ENCODE peak calls at places on chromosomes 6 and 20, in six cellular contexts. One of them, this sample, is unnamed.

GRCh38 chr20:49562341-49563014 is 5.5 kb downstream of the PTGIS start:
- DNase-seq in A549: no peak
- DNase-seq in K562: peak; percentile 41
- DNase-seq in HepG2: no peak
- DNase-seq in IMR-90: peak; percentile 84
- DNase-seq in GM12878: no peak
- DNase-seq in this sample: peak; percentile 23

GRCh38 chr20:13839421-13840092 is 54.7 kb downstream of the NDUFAF5 start:
- DNase-seq in HepG2: no peak
- DNase-seq in K562: no peak
- DNase-seq in IMR-90: peak; percentile 41
- DNase-seq in GM12878: no peak
- DNase-seq in A549: no peak
- DNase-seq in this sample: no peak

GRCh38 chr6:68158256-68158655 is 476.8 kb upstream of the ADGRB3 start:
- DNase-seq in IMR-90: no peak
- DNase-seq in GM12878: no peak
- DNase-seq in HepG2: no peak
- DNase-seq in K562: no peak
- DNase-seq in A549: no peak
- DNase-seq in this sample: no peak

GRCh38 chr6:42047790-42048405 is 2.4 kb upstream of the TAF8 start:
- DNase-seq in GM12878: no peak
- DNase-seq in IMR-90: no peak
- DNase-seq in K562: no peak
- DNase-seq in A549: no peak
- DNase-seq in HepG2: no peak
- DNase-seq in this sample: no peak

GRCh38 chr6:158861686-158862381 is 42.7 kb upstream of the EZR start:
- DNase-seq in IMR-90: peak; percentile 45
- DNase-seq in A549: no peak
- DNase-seq in GM12878: no peak
- DNase-seq in K562: no peak
- DNase-seq in HepG2: no peak
- DNase-seq in this sample: no peak

GRCh38 chr6:6725120-6725833 is 136.8 kb downstream of the LY86 start:
- DNase-seq in IMR-90: no peak
- DNase-seq in K562: no peak
- DNase-seq in GM12878: no peak
- DNase-seq in HepG2: no peak
- DNase-seq in A549: no peak
- DNase-seq in this sample: no peak

GRCh38 chr6:134093007-134093573 is 40.7 kb upstream of the SLC2A12 start:
- DNase-seq in GM12878: peak; percentile 7
- DNase-seq in K562: no peak
- DNase-seq in A549: no peak
- DNase-seq in HepG2: no peak
- DNase-seq in IMR-90: no peak
- DNase-seq in this sample: no peak

GRCh38 chr20:53672484-53673129 is 79.0 kb upstream of the ZNF217 start:
- DNase-seq in HepG2: no peak
- DNase-seq in IMR-90: peak; percentile 66
- DNase-seq in K562: no peak
- DNase-seq in A549: no peak
- DNase-seq in GM12878: no peak
- DNase-seq in this sample: no peak

GRCh38 chr6:52187098-52187497 is 923 bp downstream of the IL17A start:
- DNase-seq in K562: no peak
- DNase-seq in GM12878: no peak
- DNase-seq in HepG2: no peak
- DNase-seq in IMR-90: no peak
- DNase-seq in A549: no peak
- DNase-seq in this sample: no peak

GRCh38 chr6:96002912-96003311 is 12.9 kb upstream of the FUT9 start:
- DNase-seq in A549: no peak
- DNase-seq in GM12878: no peak
- DNase-seq in HepG2: no peak
- DNase-seq in IMR-90: no peak
- DNase-seq in K562: no peak
- DNase-seq in this sample: no peak

GRCh38 chr6:42784739-42785498 is 3.1 kb downstream of the BICRAL start:
- DNase-seq in HepG2: no peak
- DNase-seq in GM12878: no peak
- DNase-seq in K562: no peak
- DNase-seq in IMR-90: no peak
- DNase-seq in A549: no peak
- DNase-seq in this sample: no peak

GRCh38 chr6:46606318-46606717 is 46.3 kb downstream of the CYP39A1 start:
- DNase-seq in GM12878: no peak
- DNase-seq in K562: no peak
- DNase-seq in A549: no peak
- DNase-seq in IMR-90: no peak
- DNase-seq in HepG2: no peak
- DNase-seq in this sample: no peak

GRCh38 chr6:29892696-29893095 is 49.6 kb upstream of the HLA-A start:
- DNase-seq in HepG2: no peak
- DNase-seq in A549: no peak
- DNase-seq in IMR-90: no peak
- DNase-seq in K562: no peak
- DNase-seq in GM12878: no peak
- DNase-seq in this sample: no peak

GRCh38 chr6:31822038-31822821 is 5.3 kb upstream of the HSPA1B start:
- DNase-seq in A549: peak; percentile 32
- DNase-seq in GM12878: no peak
- DNase-seq in HepG2: peak; percentile 67
- DNase-seq in IMR-90: peak; percentile 64
- DNase-seq in K562: peak; percentile 100
- DNase-seq in this sample: no peak

GRCh38 chr20:62609170-62609786 is 33.0 kb upstream of the SLCO4A1 start:
- DNase-seq in HepG2: no peak
- DNase-seq in IMR-90: no peak
- DNase-seq in GM12878: no peak
- DNase-seq in A549: no peak
- DNase-seq in K562: no peak
- DNase-seq in this sample: no peak

GRCh38 chr6:107599043-107599442 is 109.1 kb downstream of the SOBP start:
- DNase-seq in HepG2: no peak
- DNase-seq in A549: no peak
- DNase-seq in GM12878: no peak
- DNase-seq in K562: no peak
- DNase-seq in IMR-90: no peak
- DNase-seq in this sample: no peak

GRCh38 chr20:32018269-32019155 is 8.3 kb downstream of the CCM2L start:
- DNase-seq in HepG2: peak; percentile 76
- DNase-seq in GM12878: no peak
- DNase-seq in IMR-90: no peak
- DNase-seq in K562: peak; percentile 71
- DNase-seq in A549: peak; percentile 77
- DNase-seq in this sample: peak; percentile 81

GRCh38 chr6:144883915-144884314 is 598.8 kb downstream of the UTRN start:
- DNase-seq in IMR-90: no peak
- DNase-seq in HepG2: no peak
- DNase-seq in K562: no peak
- DNase-seq in GM12878: no peak
- DNase-seq in A549: no peak
- DNase-seq in this sample: no peak

GRCh38 chr6:157518399-157519250 is 137.6 kb downstream of the ZDHHC14 start:
- DNase-seq in K562: peak; percentile 75
- DNase-seq in A549: peak; percentile 15
- DNase-seq in HepG2: no peak
- DNase-seq in IMR-90: peak; percentile 10
- DNase-seq in GM12878: no peak
- DNase-seq in this sample: peak; percentile 44

GRCh38 chr6:38676236-38676973 is 26.5 kb downstream of the GLO1 start:
- DNase-seq in HepG2: no peak
- DNase-seq in K562: no peak
- DNase-seq in IMR-90: no peak
- DNase-seq in A549: no peak
- DNase-seq in GM12878: peak; percentile 21
- DNase-seq in this sample: no peak

GRCh38 chr6:99066041-99066440 is 118.3 kb upstream of the FBXL4 start:
- DNase-seq in A549: no peak
- DNase-seq in IMR-90: no peak
- DNase-seq in HepG2: no peak
- DNase-seq in GM12878: no peak
- DNase-seq in K562: no peak
- DNase-seq in this sample: no peak

GRCh38 chr20:57621426-57622200 is 1.4 kb upstream of the ZBP1 start:
- DNase-seq in K562: no peak
- DNase-seq in A549: no peak
- DNase-seq in GM12878: no peak
- DNase-seq in HepG2: no peak
- DNase-seq in IMR-90: no peak
- DNase-seq in this sample: no peak

GRCh38 chr6:47832386-47833080 is 50.7 kb downstream of the OPN5 start:
- DNase-seq in K562: no peak
- DNase-seq in HepG2: no peak
- DNase-seq in GM12878: no peak
- DNase-seq in IMR-90: no peak
- DNase-seq in A549: no peak
- DNase-seq in this sample: no peak

GRCh38 chr20:8879669-8880068 is 189.2 kb upstream of the PLCB4 start:
- DNase-seq in HepG2: no peak
- DNase-seq in IMR-90: no peak
- DNase-seq in K562: no peak
- DNase-seq in A549: no peak
- DNase-seq in GM12878: no peak
- DNase-seq in this sample: no peak

GRCh38 chr20:50837532-50838321 is 42.9 kb downstream of the BCAS4 start:
- DNase-seq in GM12878: no peak
- DNase-seq in IMR-90: peak; percentile 83
- DNase-seq in HepG2: no peak
- DNase-seq in K562: peak; percentile 78
- DNase-seq in A549: no peak
- DNase-seq in this sample: no peak

DNA sequence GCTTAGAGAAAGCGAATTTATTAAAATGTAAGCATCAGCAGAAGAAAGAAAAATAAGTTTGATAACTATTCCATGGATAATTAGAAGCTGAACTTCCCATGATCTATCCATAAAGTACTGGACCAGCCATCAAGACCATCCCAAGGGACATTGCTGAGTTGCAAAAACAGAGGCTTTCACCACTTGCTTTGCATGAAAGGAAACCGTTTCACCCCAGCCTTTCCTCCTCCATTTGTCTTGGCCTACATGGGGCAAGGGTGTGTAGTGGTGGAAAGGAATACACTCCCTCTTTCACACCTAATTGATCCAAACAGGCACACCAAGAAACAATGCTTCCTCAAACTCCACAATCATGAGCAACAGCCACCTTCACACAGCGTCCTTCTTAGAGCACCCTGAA is 10.4 kb downstream of the HIVEP2 start:
- DNase-seq in GM12878: no peak
- DNase-seq in A549: no peak
- DNase-seq in K562: no peak
- DNase-seq in HepG2: no peak
- DNase-seq in IMR-90: no peak
- DNase-seq in this sample: no peak
- H3K27ac ChIP-seq in GM12878: peak overlapping the region; percentile 59
- H3K27ac ChIP-seq in A549: no peak overlapping the region
- H3K27ac ChIP-seq in K562: no peak overlapping the region
- H3K27ac ChIP-seq in HepG2: no peak overlapping the region
- H3K27ac ChIP-seq in IMR-90: no peak overlapping the region
- H3K27ac ChIP-seq in this sample: no peak overlapping the region

GRCh38 chr6:17703256-17703694 is 3.5 kb downstream of the NUP153 start:
- DNase-seq in IMR-90: peak; percentile 82
- DNase-seq in GM12878: no peak
- DNase-seq in HepG2: peak; percentile 50
- DNase-seq in K562: peak; percentile 84
- DNase-seq in A549: no peak
- DNase-seq in this sample: no peak

GRCh38 chr6:17707371-17707651 is 586 bp upstream of the NUP153 start:
- DNase-seq in GM12878: no peak
- DNase-seq in A549: no peak
- DNase-seq in K562: peak; percentile 30
- DNase-seq in HepG2: no peak
- DNase-seq in IMR-90: no peak
- DNase-seq in this sample: no peak

GRCh38 chr6:17705428-17705777 is 1.3 kb downstream of the NUP153 start:
- DNase-seq in HepG2: peak; percentile 37
- DNase-seq in A549: peak; percentile 57
- DNase-seq in IMR-90: peak; percentile 75
- DNase-seq in K562: peak; percentile 77
- DNase-seq in GM12878: no peak
- DNase-seq in this sample: peak; percentile 21

GRCh38 chr6:17706580-17707370 is at the start of gene NUP153:
- DNase-seq in GM12878: peak; percentile 96
- DNase-seq in IMR-90: peak; percentile 98
- DNase-seq in A549: peak; percentile 86
- DNase-seq in HepG2: peak; percentile 98
- DNase-seq in K562: peak; percentile 100
- DNase-seq in this sample: peak; percentile 96

GRCh38 chr6:17705778-17706579 is 746 bp downstream of the NUP153 start:
- DNase-seq in A549: peak; percentile 48
- DNase-seq in HepG2: peak; percentile 57
- DNase-seq in K562: peak; percentile 82
- DNase-seq in GM12878: no peak
- DNase-seq in IMR-90: peak; percentile 67
- DNase-seq in this sample: no peak
- TF ChIP-seq CEBPB in A549: no peak
- TF ChIP-seq CEBPB in HepG2: no peak
- TF ChIP-seq CEBPB in K562: no peak
- TF ChIP-seq CEBPB in GM12878: no peak
- TF ChIP-seq CEBPB in IMR-90: no peak
- TF ChIP-seq CEBPB in this sample: no peak

GRCh38 chr6:151390276-151391020 is 911 bp downstream of the ZBTB2 start:
- DNase-seq in A549: peak; percentile 74
- DNase-seq in K562: peak; percentile 100
- DNase-seq in HepG2: peak; percentile 99
- DNase-seq in IMR-90: peak; percentile 98
- DNase-seq in GM12878: peak; percentile 94
- DNase-seq in this sample: peak; percentile 96
- H3K27ac ChIP-seq in A549: peak overlapping the region; percentile 100
- H3K27ac ChIP-seq in K562: peak overlapping the region; percentile 96
- H3K27ac ChIP-seq in HepG2: peak overlapping the region; percentile 99
- H3K27ac ChIP-seq in IMR-90: peak overlapping the region; percentile 98
- H3K27ac ChIP-seq in GM12878: peak overlapping the region; percentile 95
- H3K27ac ChIP-seq in this sample: peak overlapping the region; percentile 99

DNA sequence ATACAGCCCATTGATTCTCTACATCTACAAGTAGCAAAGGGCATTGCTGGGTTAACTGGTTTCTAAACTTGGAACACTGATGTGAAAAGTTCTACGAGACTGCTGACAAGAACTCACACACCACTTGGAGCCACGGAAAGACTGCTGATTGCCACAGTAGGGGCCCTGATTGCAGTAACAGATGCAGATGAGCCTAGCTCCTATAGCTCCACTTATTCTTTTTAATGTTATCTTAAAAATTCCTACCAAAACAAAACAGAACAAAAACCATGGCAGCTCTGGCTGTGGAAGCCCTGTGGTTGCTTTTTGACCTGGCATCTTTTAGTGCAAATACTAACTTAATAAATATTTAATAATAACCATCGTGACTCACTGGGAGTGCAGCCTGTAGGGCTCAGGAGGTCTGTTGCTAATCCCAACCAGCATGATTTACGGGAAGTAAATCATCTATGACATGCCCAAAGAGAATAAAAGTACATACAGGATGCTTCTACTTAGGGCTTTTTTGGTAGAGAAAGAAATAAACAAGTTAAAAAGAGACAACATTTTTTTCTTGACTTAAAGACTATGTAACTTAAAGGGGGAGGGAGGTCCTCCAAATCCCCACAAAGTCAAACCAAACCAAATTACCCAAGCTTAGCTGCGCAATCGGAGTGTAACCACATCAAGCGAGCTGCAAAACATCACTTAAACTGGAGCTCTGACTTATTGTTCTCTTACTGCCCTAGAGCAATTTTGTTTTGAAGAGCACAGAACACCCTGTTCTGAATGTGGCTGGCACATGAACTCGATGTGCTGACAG is 87.2 kb downstream of the FKBP5 start:
- DNase-seq in GM12878: no peak
- DNase-seq in HepG2: peak; percentile 63
- DNase-seq in A549: peak; percentile 47
- DNase-seq in K562: no peak
- DNase-seq in IMR-90: peak; percentile 93
- DNase-seq in this sample: peak; percentile 72
- TF ChIP-seq CEBPB in GM12878: no peak
- TF ChIP-seq CEBPB in HepG2: peak; percentile 74
- TF ChIP-seq CEBPB in A549: peak; percentile 40
- TF ChIP-seq CEBPB in K562: no peak
- TF ChIP-seq CEBPB in IMR-90: peak; percentile 89
- TF ChIP-seq CEBPB in this sample: peak; percentile 92